ENCODE peak calls at places on chromosomes 6 and 20, in six cellular contexts. M, A, L, K, N and U are unnamed samples.
A peak's percentile ranks its signal among the peaks of the same experiment; 100 is the strongest.

GRCh38 chr20:58313366-58313765 is 3.9 kb downstream of the RAB22A start:
- DNase-seq in M (no peak), A (no peak), L (no peak), K (no peak), N (no peak), U (no peak)

GRCh38 chr20:23114018-23114417 is 27.9 kb upstream of the CD93 start:
- DNase-seq in M (peak; percentile 38), A (no peak), L (no peak), K (no peak), N (no peak), U (no peak)

GRCh38 chr6:93105017-93105416 is 314.3 kb downstream of the EPHA7 start:
- DNase-seq in M (no peak), A (no peak), L (no peak), K (no peak), N (no peak), U (no peak)

GRCh38 chr6:111573892-111574800 is 31.5 kb downstream of the TRAF3IP2 start:
- DNase-seq in M (no peak), A (no peak), L (no peak), K (no peak), N (no peak), U (no peak)

GRCh38 chr20:47262365-47263013 is 94.0 kb downstream of the ZMYND8 start:
- DNase-seq in M (no peak), A (peak; percentile 51), L (no peak), K (peak; percentile 40), N (no peak), U (peak; percentile 31)

GRCh38 chr6:149060300-149060984 is 257.1 kb upstream of the TAB2 start:
- DNase-seq in M (peak; percentile 16), A (peak; percentile 59), L (peak; percentile 20), K (no peak), N (no peak), U (no peak)

GRCh38 chr6:3749390-3749978 is 2.0 kb downstream of the PXDC1 start:
- DNase-seq in M (no peak), A (no peak), L (no peak), K (no peak), N (no peak), U (no peak)

GRCh38 chr20:34705383-34706021 is 1.4 kb downstream of the TP53INP2 start:
- DNase-seq in M (peak; percentile 66), A (no peak), L (peak; percentile 73), K (no peak), N (no peak), U (no peak)

GRCh38 chr20:41566896-41567527 is 51.2 kb downstream of the CHD6 start:
- DNase-seq in M (peak; percentile 41), A (no peak), L (no peak), K (no peak), N (no peak), U (no peak)

GRCh38 chr6:9494864-9495263 is 920.0 kb downstream of the TFAP2A start:
- DNase-seq in M (no peak), A (no peak), L (no peak), K (no peak), N (no peak), U (no peak)

GRCh38 chr6:33610057-33610456 is 11.1 kb upstream of the ITPR3 start:
- DNase-seq in M (no peak), A (no peak), L (no peak), K (no peak), N (no peak), U (no peak)

GRCh38 chr20:63217706-63218105 is 1.8 kb upstream of the YTHDF1 start:
- DNase-seq in M (no peak), A (no peak), L (peak; percentile 42), K (no peak), N (no peak), U (no peak)

GRCh38 chr6:142013286-142013685 is 119.4 kb upstream of the GJE1 start:
- DNase-seq in M (no peak), A (no peak), L (no peak), K (no peak), N (no peak), U (no peak)

GRCh38 chr6:166449036-166449435 is 66.3 kb upstream of the MPC1 start:
- DNase-seq in M (no peak), A (no peak), L (no peak), K (no peak), N (no peak), U (no peak)

GRCh38 chr6:136465766-136466303 is 84.4 kb downstream of the MAP7 start:
- DNase-seq in M (no peak), A (no peak), L (no peak), K (no peak), N (no peak), U (no peak)

DNA sequence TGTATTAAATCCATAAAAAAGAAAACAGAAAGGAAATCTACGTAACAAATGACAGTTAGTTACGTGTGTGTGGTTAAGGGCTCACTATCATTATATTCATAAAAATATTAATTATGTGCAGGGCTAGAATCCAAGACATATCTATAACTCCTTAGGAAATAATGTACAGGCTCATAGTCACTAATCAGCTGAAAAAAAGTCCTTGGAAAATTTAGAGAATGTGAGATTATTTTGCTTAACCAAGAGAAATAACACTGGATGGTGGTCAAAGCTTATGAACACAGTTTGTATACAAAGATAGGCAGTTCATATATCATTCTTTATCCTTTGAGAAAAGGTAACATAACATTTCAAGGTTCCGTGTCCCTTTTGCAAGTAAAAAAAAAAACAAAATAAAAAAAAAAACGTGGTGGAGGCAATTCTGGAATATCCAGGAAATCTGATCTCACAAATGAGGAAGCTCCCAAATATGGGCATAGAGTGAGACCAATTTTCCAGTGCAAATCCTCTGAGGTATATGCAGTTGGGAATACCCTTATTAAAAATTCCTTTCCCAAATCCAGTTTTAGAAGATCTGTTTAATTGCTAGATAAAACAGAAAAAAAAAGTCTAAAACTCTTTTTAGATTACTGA is 17.9 kb upstream of the TNFAIP3 start:
- DNase-seq in M (no peak), A (no peak), L (no peak), K (no peak), N (no peak), U (no peak)
- TF ChIP-seq TAF1 in M (no peak), A (no peak), L (no peak), K (no peak), N (no peak), U (no peak)

GRCh38 chr6:56522871-56523270 is 119.8 kb downstream of the DST start:
- DNase-seq in M (no peak), A (no peak), L (no peak), K (no peak), N (no peak), U (no peak)
- TF ChIP-seq TAF1 in M (no peak), A (no peak), L (no peak), K (no peak), N (no peak), U (no peak)

DNA sequence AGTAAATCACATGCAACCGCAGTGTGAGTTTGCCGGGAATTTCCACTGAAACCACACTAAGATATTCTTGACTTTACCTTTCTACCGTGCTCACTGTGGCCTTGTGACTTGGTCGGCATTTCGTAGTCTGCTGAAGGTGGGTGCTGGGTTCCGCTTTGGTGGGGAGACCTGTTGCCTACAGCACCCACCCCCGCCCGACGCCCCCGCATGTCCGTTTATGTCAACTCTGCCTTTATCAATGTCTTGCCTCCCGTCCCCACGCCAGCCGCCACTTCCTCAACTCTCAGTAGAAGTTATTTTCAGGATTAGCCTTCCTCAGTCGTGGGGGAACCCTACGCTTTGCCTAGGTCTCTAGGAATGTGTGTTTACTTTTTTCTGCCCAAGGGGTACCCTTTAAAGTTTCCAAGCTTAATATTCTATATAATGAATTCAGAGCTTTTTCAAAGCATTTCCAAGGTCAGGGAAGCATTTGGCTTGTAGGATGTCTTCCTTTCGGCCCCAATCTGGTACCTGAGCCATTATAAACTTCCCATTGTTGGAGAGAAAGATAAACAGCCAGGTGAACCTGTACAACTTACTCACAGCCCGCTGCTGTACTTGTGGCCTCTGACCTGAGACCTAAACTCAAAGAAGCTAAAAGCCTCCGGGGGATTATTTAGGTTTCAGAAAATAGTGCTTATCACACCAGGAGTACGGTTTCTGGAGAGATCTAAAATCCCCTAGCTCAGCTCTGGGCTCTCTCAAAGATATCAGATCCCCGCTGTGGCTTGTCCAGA is 54.2 kb downstream of the TBC1D7 start:
- DNase-seq in M (peak; percentile 94), A (no peak), L (no peak), K (peak; percentile 39), N (no peak), U (no peak)
- TF ChIP-seq TAF1 in M (no peak), A (no peak), L (no peak), K (no peak), N (no peak), U (peak; percentile 29)

GRCh38 chr6:27334141-27334540 is 22.1 kb upstream of the POM121L2 start:
- DNase-seq in M (peak; percentile 26), A (no peak), L (no peak), K (no peak), N (no peak), U (no peak)

GRCh38 chr6:27333642-27334040 is 21.6 kb upstream of the POM121L2 start:
- DNase-seq in M (no peak), A (no peak), L (no peak), K (no peak), N (no peak), U (no peak)

GRCh38 chr6:27327023-27327742 is 15.1 kb upstream of the POM121L2 start:
- DNase-seq in M (no peak), A (no peak), L (no peak), K (no peak), N (no peak), U (no peak)

DNA sequence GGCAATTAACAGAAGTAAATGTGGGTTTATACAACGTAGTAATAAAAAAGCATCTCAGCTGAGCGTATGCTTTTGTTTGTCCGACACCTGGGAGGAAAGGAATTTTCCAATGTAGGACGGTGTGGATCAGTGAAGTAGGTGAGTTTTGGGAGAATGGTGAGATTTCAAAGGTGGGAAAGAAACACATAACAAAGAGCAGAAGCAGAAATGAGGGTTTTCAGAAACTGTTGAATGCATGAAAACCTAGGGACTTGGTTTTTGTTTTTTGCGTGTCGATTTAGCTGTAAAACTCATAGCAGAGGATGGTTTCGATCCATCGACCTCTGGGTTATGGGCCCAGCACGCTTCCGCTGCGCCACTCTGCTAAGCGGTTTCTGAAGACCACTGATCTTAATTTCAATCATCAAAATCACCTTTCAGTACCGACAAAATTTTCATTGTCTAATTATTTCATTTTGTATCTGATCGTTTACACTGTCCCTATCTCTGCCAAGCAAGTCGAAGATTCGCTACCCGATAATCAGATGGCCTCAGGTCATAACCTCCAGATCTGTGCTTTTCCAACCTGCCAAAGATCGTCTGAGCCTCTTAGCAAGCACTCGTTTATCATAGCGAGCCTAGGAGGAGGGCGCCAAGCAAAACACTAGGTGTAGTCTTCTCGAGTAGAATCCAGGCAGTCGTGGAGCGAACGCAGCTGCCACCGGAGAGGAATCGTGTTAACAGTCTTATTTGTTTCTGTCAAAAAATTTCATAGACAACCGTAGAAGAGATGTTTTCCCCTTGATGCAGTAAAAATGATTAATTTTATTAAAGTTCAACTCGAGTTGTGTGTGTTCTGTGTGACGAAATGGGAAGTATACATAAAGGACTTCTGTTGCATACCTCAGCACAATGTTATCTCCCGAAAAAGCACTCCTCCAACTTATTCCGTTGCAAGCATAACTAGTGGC is 20.9 kb upstream of the POM121L2 start:
- DNase-seq in M (peak; percentile 91), A (peak; percentile 25), L (peak; percentile 75), K (no peak), N (peak; percentile 13), U (no peak)
- TF ChIP-seq TAF1 in M (no peak), A (no peak), L (no peak), K (no peak), N (no peak), U (no peak)

GRCh38 chr20:36624068-36624813 is 18.7 kb downstream of the RAB5IF start:
- DNase-seq in M (no peak), A (no peak), L (peak; percentile 49), K (no peak), N (no peak), U (no peak)
- TF ChIP-seq TAF1 in M (no peak), A (no peak), L (peak; percentile 21), K (no peak), N (no peak), U (no peak)